ENCODE peak calls at places on chromosomes 13 and 19, in nine cellular contexts. One of them, this sample, is unnamed.

GRCh38 chr19:45913874-45914830 is at the start of gene NANOS2:
- DNase-seq in activated CD4-positive, alpha-beta T cell treated with anti-CD3 and anti-CD28 coated beads for 36 hours: peak; percentile 27
- DNase-seq in NCI-H2081: no peak
- DNase-seq in HT1080: peak; percentile 28
- DNase-seq in kidney glomerular epithelial cell: no peak
- DNase-seq in RPMI7951: no peak
- DNase-seq in HS-5: no peak
- DNase-seq in epithelial cell of esophagus: no peak
- DNase-seq in HFFc6: no peak
- DNase-seq in this sample: peak; percentile 50

GRCh38 chr19:34351382-34351802 is 13.6 kb upstream of the GPI start:
- DNase-seq in activated CD4-positive, alpha-beta T cell treated with anti-CD3 and anti-CD28 coated beads for 36 hours: peak; percentile 21
- DNase-seq in NCI-H2081: peak; percentile 50
- DNase-seq in HT1080: peak; percentile 48
- DNase-seq in kidney glomerular epithelial cell: peak; percentile 86
- DNase-seq in RPMI7951: no peak
- DNase-seq in HS-5: no peak
- DNase-seq in epithelial cell of esophagus: peak; percentile 27
- DNase-seq in HFFc6: no peak
- DNase-seq in this sample: no peak

GRCh38 chr13:109191422-109191821 is 562.0 kb downstream of the MYO16 start:
- DNase-seq in activated CD4-positive, alpha-beta T cell treated with anti-CD3 and anti-CD28 coated beads for 36 hours: no peak
- DNase-seq in NCI-H2081: no peak
- DNase-seq in HT1080: no peak
- DNase-seq in kidney glomerular epithelial cell: no peak
- DNase-seq in RPMI7951: no peak
- DNase-seq in HS-5: no peak
- DNase-seq in epithelial cell of esophagus: no peak
- DNase-seq in HFFc6: no peak
- DNase-seq in this sample: no peak

GRCh38 chr19:7899751-7900352 is 3.8 kb upstream of the MAP2K7 start:
- DNase-seq in activated CD4-positive, alpha-beta T cell treated with anti-CD3 and anti-CD28 coated beads for 36 hours: no peak
- DNase-seq in NCI-H2081: no peak
- DNase-seq in HT1080: no peak
- DNase-seq in kidney glomerular epithelial cell: no peak
- DNase-seq in RPMI7951: no peak
- DNase-seq in HS-5: no peak
- DNase-seq in epithelial cell of esophagus: no peak
- DNase-seq in HFFc6: no peak
- DNase-seq in this sample: no peak

GRCh38 chr13:112141643-112142400 is 74.9 kb downstream of the SOX1 start:
- DNase-seq in activated CD4-positive, alpha-beta T cell treated with anti-CD3 and anti-CD28 coated beads for 36 hours: no peak
- DNase-seq in NCI-H2081: no peak
- DNase-seq in HT1080: no peak
- DNase-seq in kidney glomerular epithelial cell: no peak
- DNase-seq in RPMI7951: no peak
- DNase-seq in HS-5: no peak
- DNase-seq in epithelial cell of esophagus: no peak
- DNase-seq in HFFc6: no peak
- DNase-seq in this sample: no peak

GRCh38 chr19:15871570-15871969 is 26.3 kb downstream of the CYP4F2 start:
- DNase-seq in activated CD4-positive, alpha-beta T cell treated with anti-CD3 and anti-CD28 coated beads for 36 hours: peak; percentile 43
- DNase-seq in NCI-H2081: no peak
- DNase-seq in HT1080: no peak
- DNase-seq in kidney glomerular epithelial cell: no peak
- DNase-seq in RPMI7951: no peak
- DNase-seq in HS-5: no peak
- DNase-seq in epithelial cell of esophagus: no peak
- DNase-seq in HFFc6: no peak
- DNase-seq in this sample: no peak

GRCh38 chr13:72127031-72127430 is 260.0 kb upstream of the DACH1 start:
- DNase-seq in activated CD4-positive, alpha-beta T cell treated with anti-CD3 and anti-CD28 coated beads for 36 hours: no peak
- DNase-seq in NCI-H2081: no peak
- DNase-seq in HT1080: no peak
- DNase-seq in kidney glomerular epithelial cell: no peak
- DNase-seq in RPMI7951: no peak
- DNase-seq in HS-5: no peak
- DNase-seq in epithelial cell of esophagus: peak; percentile 72
- DNase-seq in HFFc6: no peak
- DNase-seq in this sample: no peak

GRCh38 chr13:113015826-113016525 is 47.0 kb downstream of the MCF2L start:
- DNase-seq in activated CD4-positive, alpha-beta T cell treated with anti-CD3 and anti-CD28 coated beads for 36 hours: no peak
- DNase-seq in NCI-H2081: no peak
- DNase-seq in HT1080: no peak
- DNase-seq in kidney glomerular epithelial cell: no peak
- DNase-seq in RPMI7951: no peak
- DNase-seq in HS-5: no peak
- DNase-seq in epithelial cell of esophagus: no peak
- DNase-seq in HFFc6: no peak
- DNase-seq in this sample: no peak

GRCh38 chr19:43738780-43739211 is 16.0 kb downstream of the SMG9 start:
- DNase-seq in activated CD4-positive, alpha-beta T cell treated with anti-CD3 and anti-CD28 coated beads for 36 hours: no peak
- DNase-seq in NCI-H2081: no peak
- DNase-seq in HT1080: no peak
- DNase-seq in kidney glomerular epithelial cell: no peak
- DNase-seq in RPMI7951: peak; percentile 72
- DNase-seq in HS-5: no peak
- DNase-seq in epithelial cell of esophagus: no peak
- DNase-seq in HFFc6: no peak
- DNase-seq in this sample: no peak

GRCh38 chr13:94384217-94384905 is 95.1 kb downstream of the DCT start:
- DNase-seq in activated CD4-positive, alpha-beta T cell treated with anti-CD3 and anti-CD28 coated beads for 36 hours: no peak
- DNase-seq in NCI-H2081: no peak
- DNase-seq in HT1080: no peak
- DNase-seq in kidney glomerular epithelial cell: no peak
- DNase-seq in RPMI7951: peak; percentile 38
- DNase-seq in HS-5: no peak
- DNase-seq in epithelial cell of esophagus: no peak
- DNase-seq in HFFc6: no peak
- DNase-seq in this sample: no peak

GRCh38 chr13:48873598-48873997 is 102.1 kb upstream of the FNDC3A start:
- DNase-seq in activated CD4-positive, alpha-beta T cell treated with anti-CD3 and anti-CD28 coated beads for 36 hours: no peak
- DNase-seq in NCI-H2081: no peak
- DNase-seq in HT1080: peak; percentile 37
- DNase-seq in kidney glomerular epithelial cell: no peak
- DNase-seq in RPMI7951: peak; percentile 80
- DNase-seq in HS-5: no peak
- DNase-seq in epithelial cell of esophagus: peak; percentile 71
- DNase-seq in HFFc6: peak; percentile 69
- DNase-seq in this sample: peak; percentile 92

GRCh38 chr19:35044317-35045117 is 3.0 kb downstream of the HPN start:
- DNase-seq in activated CD4-positive, alpha-beta T cell treated with anti-CD3 and anti-CD28 coated beads for 36 hours: peak; percentile 79
- DNase-seq in NCI-H2081: peak; percentile 7
- DNase-seq in HT1080: peak; percentile 66
- DNase-seq in kidney glomerular epithelial cell: peak; percentile 28
- DNase-seq in RPMI7951: peak; percentile 41
- DNase-seq in HS-5: no peak
- DNase-seq in epithelial cell of esophagus: peak; percentile 64
- DNase-seq in HFFc6: peak; percentile 48
- DNase-seq in this sample: peak; percentile 53

This sample was measured in ELR.